ENCODE peak calls at places on chromosome 6, in seven cellular contexts. U is iris pigment epithelial cell; O is naive thymus-derived CD4-positive, alpha-beta T cell; T is SW 1271; I is H7; Z is ecto neural progenitor cell; B is COR-L47. C is an unnamed sample.

GRCh38 chr6:154433477-154434241 is 76.8 kb downstream of the CNKSR3 start:
- DNase-seq in Z (no peak), U (no peak), T (no peak), B (no peak), O (no peak), I (peak), C (no peak)

GRCh38 chr6:160005861-160006540 is 37.1 kb downstream of the IGF2R start:
- DNase-seq in O (no peak), Z (no peak), I (peak), T (no peak), B (no peak), U (peak), C (no peak)

GRCh38 chr6:336159-337114 is 44.1 kb downstream of the DUSP22 start:
- DNase-seq in Z (no peak), O (no peak), B (no peak), I (no peak), U (no peak), T (no peak), C (peak)

GRCh38 chr6:73264446-73264845 is 1.4 kb upstream of the KHDC1 start:
- DNase-seq in I (no peak), T (no peak), Z (no peak), O (no peak), U (no peak), B (no peak), C (no peak)

GRCh38 chr6:156851447-156851846 is 74.3 kb downstream of the ARID1B start:
- DNase-seq in O (no peak), B (no peak), Z (no peak), U (no peak), T (no peak), I (no peak), C (no peak)

GRCh38 chr6:38482466-38482865 is 157.3 kb downstream of the BTBD9 start:
- DNase-seq in Z (no peak), U (peak), T (no peak), B (no peak), I (no peak), O (no peak), C (no peak)

GRCh38 chr6:101114703-101115102 is 233.6 kb upstream of the ASCC3 start:
- DNase-seq in T (peak), U (peak), B (peak), Z (no peak), O (no peak), I (peak), C (no peak)

GRCh38 chr6:111477481-111477938 is 5.5 kb downstream of the REV3L start:
- DNase-seq in B (no peak), T (no peak), U (no peak), Z (no peak), I (peak), O (no peak), C (peak)

GRCh38 chr6:128417698-128418097 is 102.7 kb downstream of the PTPRK start:
- DNase-seq in I (no peak), O (no peak), Z (no peak), B (no peak), T (no peak), U (peak), C (no peak)

GRCh38 chr6:4973972-4974885 is 29.6 kb downstream of the RPP40 start:
- DNase-seq in O (no peak), Z (peak), U (peak), I (peak), B (peak), T (no peak), C (no peak)

GRCh38 chr6:148700713-148701392 is 46.0 kb upstream of the UST start:
- DNase-seq in O (no peak), U (peak), Z (no peak), B (peak), I (peak), T (no peak), C (peak)

GRCh38 chr6:1044040-1044836 is 267.7 kb upstream of the FOXQ1 start:
- DNase-seq in O (no peak), T (no peak), Z (no peak), I (no peak), U (no peak), B (no peak), C (no peak)

GRCh38 chr6:151284431-151285060 is 44.8 kb downstream of the AKAP12 start:
- DNase-seq in B (no peak), O (no peak), T (no peak), Z (no peak), I (no peak), U (no peak), C (no peak)

GRCh38 chr6:90425161-90425641 is 128.6 kb upstream of the BACH2 start:
- DNase-seq in O (no peak), U (no peak), I (no peak), Z (no peak), T (no peak), B (no peak), C (peak)

GRCh38 chr6:42514746-42515145 is 49.1 kb upstream of the UBR2 start:
- DNase-seq in B (no peak), U (no peak), I (no peak), T (no peak), O (no peak), Z (no peak), C (no peak)

GRCh38 chr6:81718126-81718525 is 34.4 kb downstream of the TENT5A start:
- DNase-seq in O (no peak), Z (no peak), U (no peak), T (no peak), B (no peak), I (no peak), C (no peak)

GRCh38 chr6:106134906-106135634 is 48.9 kb downstream of the PRDM1 start:
- DNase-seq in I (no peak), B (no peak), T (no peak), U (no peak), O (no peak), Z (no peak), C (no peak)

GRCh38 chr6:110643175-110643574 is 166.8 kb upstream of the SLC22A16 start:
- DNase-seq in I (no peak), U (peak), T (no peak), O (no peak), B (no peak), Z (no peak), C (no peak)

GRCh38 chr6:2999621-3000455 is at the start of gene NQO2:
- DNase-seq in I (peak), Z (peak), U (peak), B (peak), T (peak), O (peak), C (peak)

GRCh38 chr6:101085327-101085726 is 204.2 kb upstream of the ASCC3 start:
- DNase-seq in I (no peak), U (peak), B (no peak), T (no peak), O (no peak), Z (no peak), C (no peak)

GRCh38 chr6:25958700-25959162 is 3.9 kb upstream of the TRIM38 start:
- DNase-seq in Z (peak), B (no peak), I (no peak), T (no peak), O (no peak), U (no peak), C (no peak)

GRCh38 chr6:1987640-1988039 is 257.8 kb downstream of the GMDS start:
- DNase-seq in Z (no peak), U (peak), I (no peak), T (no peak), B (no peak), O (no peak), C (no peak)

GRCh38 chr6:148855744-148856143 is 108.9 kb downstream of the UST start:
- DNase-seq in I (no peak), T (no peak), O (no peak), Z (no peak), B (no peak), U (no peak), C (no peak)

GRCh38 chr6:44277763-44278162 is 7.5 kb downstream of the TMEM151B start:
- DNase-seq in U (no peak), Z (no peak), B (no peak), O (no peak), T (no peak), I (no peak), C (no peak)

GRCh38 chr6:43999628-44000027 is 127.6 kb downstream of the MRPL14 start:
- DNase-seq in I (no peak), B (no peak), Z (no peak), T (no peak), U (no peak), O (no peak), C (no peak)

GRCh38 chr6:89449182-89449581 is 16.2 kb downstream of the ANKRD6 start:
- DNase-seq in U (no peak), Z (no peak), I (no peak), O (no peak), T (no peak), B (no peak), C (no peak)

C was measured in B cell.